ENCODE peak calls at places on chromosomes 7 and 10, in four cellular contexts. V is mucosa of descending colon, C is heart right ventricle, Y is T-helper 2 cell. M is an unnamed sample.

GRCh38 chr10:117075064-117075463 is 63.0 kb downstream of the VAX1 start:
- DNase-seq in V (no peak), C (no peak), Y (no peak), M (no peak)

GRCh38 chr10:114470956-114471905 is 66.9 kb upstream of the AFAP1L2 start:
- DNase-seq in V (peak), C (peak), Y (peak), M (peak)

GRCh38 chr10:35639651-35640311 is 2.3 kb downstream of the FZD8 start:
- DNase-seq in V (peak), C (peak), Y (no peak), M (peak)

GRCh38 chr7:140570120-140570519 is 70.5 kb downstream of the DENND2A start:
- DNase-seq in V (no peak), C (peak), Y (no peak), M (no peak)

GRCh38 chr10:132255489-132256344 is 52.0 kb downstream of the STK32C start:
- DNase-seq in V (no peak), C (no peak), Y (no peak), M (no peak)

GRCh38 chr7:129427646-129428045 is 6.6 kb upstream of the STRIP2 start:
- DNase-seq in V (no peak), C (no peak), Y (no peak), M (no peak)

GRCh38 chr10:30736685-30737232 is 107.2 kb upstream of the LYZL2 start:
- DNase-seq in V (peak), C (no peak), Y (no peak), M (no peak)

GRCh38 chr7:83119002-83119358 is 43.7 kb downstream of the PCLO start:
- DNase-seq in V (no peak), C (no peak), Y (no peak), M (no peak)

GRCh38 chr7:149422914-149423285 is 38.0 kb downstream of the ZNF777 start:
- DNase-seq in V (peak), C (no peak), Y (no peak), M (peak)

GRCh38 chr10:75410135-75410787 is 8.7 kb upstream of the ZNF503 start:
- DNase-seq in V (no peak), C (peak), Y (no peak), M (no peak)

GRCh38 chr7:142711722-142712616 is 37.3 kb upstream of the PRSS1 start:
- DNase-seq in V (peak), C (no peak), Y (no peak), M (peak)

GRCh38 chr7:17709127-17709526 is 231.2 kb downstream of the SNX13 start:
- DNase-seq in V (no peak), C (no peak), Y (no peak), M (no peak)

GRCh38 chr7:153061913-153062528 is 302.5 kb downstream of the ACTR3B start:
- DNase-seq in V (no peak), C (no peak), Y (no peak), M (no peak)

GRCh38 chr7:100127866-100128601 is 1.3 kb downstream of the MBLAC1 start:
- DNase-seq in V (no peak), C (no peak), Y (no peak), M (no peak)

GRCh38 chr7:33880787-33881186 is 24.6 kb upstream of the BMPER start:
- DNase-seq in V (no peak), C (no peak), Y (no peak), M (no peak)

GRCh38 chr10:7424315-7424714 is 13.5 kb upstream of the SFMBT2 start:
- DNase-seq in V (peak), C (no peak), Y (no peak), M (no peak)

GRCh38 chr10:81116990-81117389 is 579.3 kb downstream of the SH2D4B start:
- DNase-seq in V (no peak), C (no peak), Y (no peak), M (no peak)

GRCh38 chr10:122650331-122650730 is 49.3 kb downstream of the C10orf120 start:
- DNase-seq in V (no peak), C (no peak), Y (no peak), M (no peak)

GRCh38 chr10:98041352-98042043 is 11.1 kb upstream of the CRTAC1 start:
- DNase-seq in V (peak), C (peak), Y (no peak), M (peak)

GRCh38 chr7:99834382-99834781 is 6.6 kb downstream of the CYP3A43 start:
- DNase-seq in V (no peak), C (no peak), Y (no peak), M (no peak)

GRCh38 chr10:128087884-128088695 is 38.1 kb downstream of the MKI67 start:
- DNase-seq in V (no peak), C (no peak), Y (no peak), M (no peak)

GRCh38 chr10:74593470-74593869 is 232.9 kb upstream of the KAT6B start:
- DNase-seq in V (no peak), C (no peak), Y (no peak), M (no peak)

GRCh38 chr10:88473989-88474883 is 108.9 kb downstream of the RNLS start:
- DNase-seq in V (peak), C (no peak), Y (no peak), M (peak)

GRCh38 chr7:99380823-99381663 is 6.5 kb downstream of the ARPC1B start:
- DNase-seq in V (peak), C (no peak), Y (peak), M (no peak)

GRCh38 chr10:86851329-86852207 is 95.1 kb downstream of the BMPR1A start:
- DNase-seq in V (no peak), C (peak), Y (no peak), M (no peak)

GRCh38 chr7:85497999-85498398 is 311.1 kb upstream of the SEMA3D start:
- DNase-seq in V (no peak), C (no peak), Y (no peak), M (no peak)

GRCh38 chr7:12884856-12885440 is 197.5 kb downstream of the ARL4A start:
- DNase-seq in V (no peak), C (no peak), Y (no peak), M (no peak)

GRCh38 chr10:98924526-98924925 is 311.1 kb downstream of the HPSE2 start:
- DNase-seq in V (no peak), C (no peak), Y (no peak), M (no peak)

GRCh38 chr10:28858641-28859040 is 181.3 kb downstream of the BAMBI start:
- DNase-seq in V (no peak), C (no peak), Y (no peak), M (no peak)